ENCODE peak calls at places on chromosomes 5 and 9, in seven cellular contexts. W is CD8-positive, alpha-beta T cell; L is neuronal stem cell; V is SJSA1; G is stomach; J is aorta; M is psoas muscle. B is an unnamed sample. For H3K9me3, the result is how much of the 10 kb centered on the place peaks cover.

GRCh38 chr5:51242453-51242852 is 140.8 kb upstream of the ISL1 start:
- DNase-seq in W (no peak), L (no peak), V (no peak), G (no peak), J (no peak), M (no peak), B (no peak)

GRCh38 chr5:50535393-50535792 is 94.3 kb upstream of the EMB start:
- DNase-seq in W (no peak), L (no peak), V (no peak), G (no peak), J (no peak), M (no peak), B (no peak)

GRCh38 chr5:9799601-9800000 is 169.4 kb upstream of the TAS2R1 start:
- DNase-seq in W (no peak), L (no peak), V (no peak), G (no peak), J (no peak), M (no peak), B (no peak)

GRCh38 chr5:130227699-130228098 is 323.4 kb downstream of the CHSY3 start:
- DNase-seq in W (no peak), L (no peak), V (no peak), G (no peak), J (no peak), M (no peak), B (no peak)

GRCh38 chr5:34586117-34586885 is 69.8 kb upstream of the RAI14 start:
- DNase-seq in W (no peak), L (no peak), V (peak), G (no peak), J (no peak), M (no peak), B (no peak)

GRCh38 chr9:72041775-72042194 is 18.6 kb downstream of the C9orf57 start:
- DNase-seq in W (no peak), L (no peak), V (no peak), G (no peak), J (peak), M (peak), B (no peak)

GRCh38 chr9:125140576-125140975 is 2.8 kb downstream of the SCAI start:
- DNase-seq in W (no peak), L (no peak), V (no peak), G (no peak), J (no peak), M (no peak), B (no peak)

GRCh38 chr5:154076240-154076922 is 37.6 kb downstream of the MFAP3 start:
- DNase-seq in W (no peak), L (no peak), V (no peak), G (no peak), J (no peak), M (no peak), B (no peak)

GRCh38 chr5:53430618-53431252 is 49.7 kb upstream of the FST start:
- DNase-seq in W (no peak), L (no peak), V (peak), G (no peak), J (no peak), M (no peak), B (no peak)

GRCh38 chr5:145949474-145949873 is 13.1 kb downstream of the SH3RF2 start:
- DNase-seq in W (no peak), L (no peak), V (no peak), G (no peak), J (no peak), M (no peak), B (no peak)

GRCh38 chr5:9094582-9094981 is 451.3 kb downstream of the SEMA5A start:
- DNase-seq in W (no peak), L (no peak), V (no peak), G (no peak), J (no peak), M (no peak), B (no peak)

GRCh38 chr9:134057751-134058701 is 9.8 kb downstream of the BRD3 start:
- DNase-seq in W (no peak), L (no peak), V (no peak), G (peak), J (peak), M (no peak), B (no peak)

GRCh38 chr5:111685969-111686368 is 71.0 kb downstream of the NREP start:
- DNase-seq in W (no peak), L (no peak), V (no peak), G (no peak), J (no peak), M (no peak), B (no peak)

GRCh38 chr5:127995556-127995955 is 88.0 kb upstream of the SLC12A2 start:
- DNase-seq in W (no peak), L (no peak), V (no peak), G (no peak), J (no peak), M (no peak), B (no peak)

GRCh38 chr5:9207820-9208418 is 338.0 kb downstream of the SEMA5A start:
- DNase-seq in W (no peak), L (no peak), V (peak), G (no peak), J (no peak), M (no peak), B (no peak)

GRCh38 chr9:108994695-108995094 is 18.6 kb downstream of the CTNNAL1 start:
- DNase-seq in W (no peak), L (no peak), V (no peak), G (peak), J (no peak), M (peak), B (no peak)

GRCh38 chr9:128065907-128066712 is 1.0 kb downstream of the NAIF1 start:
- DNase-seq in W (no peak), L (no peak), V (no peak), G (no peak), J (no peak), M (no peak), B (no peak)

GRCh38 chr5:176425138-176425537 is 8.8 kb upstream of the CLTB start:
- DNase-seq in W (no peak), L (no peak), V (no peak), G (no peak), J (no peak), M (no peak), B (no peak)

GRCh38 chr9:95505676-95506437 is 10.9 kb downstream of the PTCH1 start:
- DNase-seq in W (peak), L (peak), V (peak), G (peak), J (peak), M (peak), B (no peak)

GRCh38 chr5:174690256-174690655 is 34.1 kb upstream of the MSX2 start:
- DNase-seq in W (no peak), L (no peak), V (no peak), G (no peak), J (no peak), M (no peak), B (no peak)

GRCh38 chr5:38755171-38755570 is 90.6 kb upstream of the OSMR start:
- DNase-seq in W (no peak), L (no peak), V (peak), G (no peak), J (no peak), M (no peak), B (no peak)

GRCh38 chr9:135884328-135885035 is 22.9 kb downstream of the CAMSAP1 start:
- DNase-seq in W (no peak), L (no peak), V (peak), G (peak), J (no peak), M (no peak), B (no peak)

GRCh38 chr5:74316064-74316586 is 324.4 kb downstream of the ENC1 start:
- DNase-seq in W (no peak), L (no peak), V (peak), G (no peak), J (peak), M (peak), B (no peak)

GRCh38 chr5:109769597-109770291 is 80.0 kb downstream of the MAN2A1 start:
- DNase-seq in W (no peak), L (no peak), V (peak), G (no peak), J (no peak), M (no peak), B (no peak)

GRCh38 chr5:113293068-113293571 is 141.7 kb downstream of the TSSK1B start:
- DNase-seq in W (no peak), L (no peak), V (peak), G (no peak), J (no peak), M (no peak), B (no peak)

DNA sequence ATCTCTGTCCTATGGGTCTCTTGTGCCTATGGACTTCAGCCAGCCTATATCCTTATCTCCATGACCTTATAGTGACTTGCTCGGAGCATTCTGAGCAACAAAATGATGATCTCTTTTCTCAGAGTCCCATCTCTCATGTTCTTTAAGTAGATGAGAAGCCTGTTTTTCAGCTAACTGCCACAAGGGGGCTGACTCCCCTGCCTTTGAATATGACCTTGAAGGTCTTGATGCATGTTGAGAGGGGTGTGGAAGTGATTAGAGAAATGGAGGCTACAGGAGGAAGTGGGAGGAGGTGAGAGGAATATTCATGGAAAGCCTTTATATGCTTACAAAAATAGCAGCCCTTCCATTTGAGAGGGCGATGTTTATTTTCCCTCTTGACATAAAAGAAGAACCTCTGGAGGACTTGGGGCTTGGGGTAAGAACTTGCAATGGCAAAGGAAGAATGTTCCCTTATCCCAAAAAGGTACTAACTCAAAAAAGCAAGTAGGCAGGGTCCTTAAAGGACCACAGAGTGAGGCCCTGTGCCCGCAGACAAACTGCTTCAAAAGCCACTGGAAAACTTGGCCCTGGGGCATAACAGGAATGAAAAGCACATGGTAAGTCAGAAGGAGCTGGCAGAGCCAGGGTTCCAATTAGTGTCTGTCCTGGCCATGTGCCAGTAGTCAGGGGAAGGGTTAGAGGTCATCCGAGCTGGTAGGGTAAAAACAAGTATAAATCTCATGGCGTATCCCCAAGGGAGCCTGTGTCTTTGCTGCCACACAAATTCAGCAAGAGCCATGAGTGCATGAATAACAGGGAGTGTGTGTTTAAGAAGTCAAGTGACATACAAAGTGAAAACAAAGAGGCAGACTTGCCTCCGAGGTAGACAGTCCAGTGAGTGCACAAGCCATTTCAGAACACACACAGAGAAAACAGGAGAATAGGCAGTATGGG is 39.1 kb downstream of the FGD3 start:
- DNase-seq in W (no peak), L (no peak), V (no peak), G (no peak), J (no peak), M (no peak), B (peak)
- H3K9me3 ChIP-seq in W (under half), L (under half), V (under half), G (under half), J (under half), M (under half), B (under half)

GRCh38 chr9:101408374-101409078 is 9.9 kb downstream of the ZNF189 start:
- DNase-seq in W (no peak), L (no peak), V (no peak), G (no peak), J (no peak), M (no peak), B (no peak)
- H3K9me3 ChIP-seq in W (half or more), L (half or more), V (under half), G (half or more), J (under half), M (half or more), B (under half)

GRCh38 chr9:86563350-86563749 is 209.1 kb upstream of the TUT7 start:
- DNase-seq in W (no peak), L (no peak), V (peak), G (no peak), J (no peak), M (no peak), B (no peak)
- H3K9me3 ChIP-seq in W (under half), L (under half), V (under half), G (under half), J (under half), M (under half), B (under half)

GRCh38 chr5:2147504-2148311 is 265.0 kb upstream of the IRX4 start:
- DNase-seq in W (no peak), L (no peak), V (no peak), G (no peak), J (no peak), M (no peak), B (no peak)
- H3K9me3 ChIP-seq in W (under half), L (under half), V (under half), G (under half), J (under half), M (under half), B (under half)